ENCODE peak calls at places on chromosomes 5 and 9, in nine cellular contexts. V is cardiac muscle cell; T is right lobe of liver; G is PC-3; F is AG04450; X is CD8-positive, alpha-beta T cell; H is endothelial cell; Q is left ventricle myocardium inferior; J is HFF-Myc. N is an unnamed sample.
A peak's percentile ranks its signal among the peaks of the same experiment; 100 is the strongest.

GRCh38 chr9:134630393-134630790 is 11.2 kb upstream of the COL5A1 start:
- DNase-seq in T (peak; percentile 14), J (no peak), H (no peak), Q (peak; percentile 11), V (no peak), F (no peak), X (no peak), G (no peak), N (peak; percentile 76)

GRCh38 chr9:122367065-122367464 is 3.8 kb upstream of the PTGS1 start:
- DNase-seq in V (no peak), J (no peak), F (no peak), Q (no peak), H (no peak), T (no peak), G (no peak), X (no peak), N (no peak)

GRCh38 chr9:70421272-70422180 is 7.1 kb upstream of the KLF9 start:
- DNase-seq in F (no peak), V (peak; percentile 79), G (no peak), Q (no peak), J (no peak), X (peak; percentile 46), H (no peak), T (no peak), N (no peak)

GRCh38 chr9:127415158-127415557 is 9.0 kb upstream of the ZNF79 start:
- DNase-seq in H (no peak), G (no peak), T (no peak), V (no peak), J (no peak), F (no peak), Q (no peak), X (no peak), N (no peak)

GRCh38 chr5:119328753-119329602 is 26.8 kb upstream of the TNFAIP8 start:
- DNase-seq in H (no peak), T (no peak), G (no peak), J (peak; percentile 70), F (peak; percentile 55), V (peak; percentile 48), X (peak; percentile 71), Q (no peak), N (no peak)

GRCh38 chr9:80797841-80798688 is 891.3 kb downstream of the TLE1 start:
- DNase-seq in G (no peak), X (no peak), Q (peak; percentile 31), H (no peak), T (no peak), J (peak; percentile 91), F (peak; percentile 60), V (peak; percentile 4), N (no peak)

GRCh38 chr9:90914868-90915483 is 113.4 kb downstream of the SYK start:
- DNase-seq in X (peak; percentile 75), J (peak; percentile 42), F (peak; percentile 51), G (peak; percentile 80), T (peak; percentile 78), Q (peak; percentile 59), H (peak; percentile 72), V (peak; percentile 82), N (no peak)

GRCh38 chr9:35599763-35600604 is 5.1 kb upstream of the TESK1 start:
- DNase-seq in X (no peak), G (no peak), H (no peak), V (no peak), T (no peak), J (no peak), F (no peak), Q (no peak), N (no peak)

GRCh38 chr5:150630459-150631325 is 9.8 kb upstream of the SYNPO start:
- DNase-seq in X (no peak), Q (peak; percentile 85), F (no peak), T (no peak), J (no peak), V (no peak), G (no peak), H (no peak), N (no peak)

GRCh38 chr5:9835121-9835770 is 205.1 kb upstream of the TAS2R1 start:
- DNase-seq in G (no peak), F (no peak), H (peak; percentile 8), T (no peak), V (no peak), Q (no peak), X (no peak), J (no peak), N (no peak)

GRCh38 chr9:129665814-129666511 is 516 bp downstream of the PRRX2 start:
- DNase-seq in X (no peak), G (no peak), V (no peak), T (no peak), H (no peak), F (no peak), J (no peak), Q (no peak), N (no peak)

GRCh38 chr5:149834246-149834855 is 104.2 kb downstream of the PPARGC1B start:
- DNase-seq in Q (no peak), G (peak; percentile 94), X (peak; percentile 43), V (peak; percentile 94), F (peak; percentile 86), H (peak; percentile 76), J (peak; percentile 75), T (no peak), N (no peak)

GRCh38 chr5:57795203-57795602 is 312.6 kb upstream of the ACTBL2 start:
- DNase-seq in J (no peak), T (no peak), F (no peak), G (no peak), Q (no peak), X (no peak), H (no peak), V (no peak), N (no peak)

GRCh38 chr5:59491944-59492343 is 401.6 kb downstream of the PDE4D start:
- DNase-seq in H (no peak), J (no peak), G (no peak), X (no peak), V (no peak), Q (no peak), F (no peak), T (no peak), N (no peak)

GRCh38 chr5:179553875-179554274 is 3.5 kb downstream of the RUFY1 start:
- DNase-seq in V (peak; percentile 65), G (peak; percentile 63), J (no peak), X (no peak), T (no peak), F (no peak), Q (no peak), H (no peak), N (no peak)

GRCh38 chr9:129687391-129687790 is 21.9 kb downstream of the PRRX2 start:
- DNase-seq in G (peak; percentile 78), J (no peak), H (no peak), V (no peak), Q (no peak), F (no peak), T (no peak), X (no peak), N (no peak)

GRCh38 chr5:128637031-128637430 is 99.0 kb upstream of the FBN2 start:
- DNase-seq in Q (no peak), G (no peak), H (no peak), T (no peak), V (peak; percentile 80), F (peak; percentile 15), J (no peak), X (no peak), N (no peak)

GRCh38 chr9:18190671-18191374 is 283.1 kb upstream of the ADAMTSL1 start:
- DNase-seq in X (no peak), V (no peak), F (no peak), G (peak; percentile 7), H (no peak), Q (no peak), J (no peak), T (peak; percentile 19), N (no peak)
- TF ChIP-seq CTCF in X (no peak), V (no peak), F (no peak), G (peak; percentile 45), H (no peak), Q (no peak), J (no peak), T (no peak), N (peak; percentile 24)

GRCh38 chr9:346114-346513 is 131.4 kb downstream of the DOCK8 start:
- DNase-seq in J (no peak), Q (no peak), H (no peak), F (no peak), V (no peak), T (no peak), G (no peak), X (no peak), N (no peak)
- TF ChIP-seq CTCF in J (no peak), Q (no peak), H (no peak), F (no peak), V (no peak), T (no peak), G (no peak), X (no peak), N (no peak)

GRCh38 chr5:135203593-135204036 is 169.6 kb upstream of the PITX1 start:
- DNase-seq in X (no peak), G (peak; percentile 59), T (no peak), Q (no peak), V (no peak), H (no peak), F (no peak), J (no peak), N (no peak)

GRCh38 chr5:135206862-135207261 is 172.8 kb upstream of the PITX1 start:
- DNase-seq in G (no peak), Q (no peak), V (no peak), T (no peak), X (no peak), H (no peak), J (no peak), F (no peak), N (no peak)

GRCh38 chr5:135203019-135203418 is 169.0 kb upstream of the PITX1 start:
- DNase-seq in V (no peak), X (no peak), T (no peak), J (no peak), F (no peak), H (no peak), Q (no peak), G (no peak), N (no peak)

GRCh38 chr5:135205616-135206349 is 171.8 kb upstream of the PITX1 start:
- DNase-seq in H (no peak), X (no peak), F (peak; percentile 68), J (peak; percentile 77), V (no peak), G (no peak), T (no peak), Q (no peak), N (no peak)

DNA sequence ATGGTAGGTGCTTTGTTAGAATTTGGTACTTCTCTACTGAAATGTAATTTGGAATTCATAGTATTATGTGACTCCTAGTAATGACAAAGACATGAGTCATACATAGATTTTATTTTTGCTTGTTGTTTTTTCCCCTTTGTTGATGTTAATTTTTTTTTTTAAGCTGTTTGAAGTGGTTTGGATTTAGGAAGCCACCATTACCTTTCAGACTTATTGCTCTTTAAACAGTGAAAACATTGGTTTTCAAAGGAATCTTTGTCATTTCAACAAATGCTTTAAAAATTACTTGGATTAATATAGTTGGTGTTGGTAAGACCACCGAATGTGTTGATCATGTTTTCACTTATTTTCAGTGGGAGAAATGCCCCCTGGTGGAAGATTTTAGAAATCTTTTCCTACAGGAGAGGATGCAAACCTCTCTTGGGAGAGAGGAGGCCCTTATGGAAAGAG is 170.1 kb upstream of the PITX1 start:
- DNase-seq in G (peak; percentile 34), V (peak; percentile 15), J (no peak), Q (no peak), X (no peak), T (no peak), F (no peak), H (no peak), N (no peak)
- TF ChIP-seq CTCF in G (peak; percentile 20), V (peak; percentile 38), J (peak; percentile 43), Q (peak; percentile 40), X (no peak), T (peak; percentile 23), F (peak; percentile 40), H (peak; percentile 43), N (peak; percentile 68)

GRCh38 chr9:136092741-136093140 is 2.3 kb downstream of the NACC2 start:
- DNase-seq in G (no peak), F (no peak), T (peak; percentile 16), Q (no peak), X (no peak), J (no peak), H (no peak), V (no peak), N (no peak)
- TF ChIP-seq CTCF in G (no peak), F (no peak), T (no peak), Q (no peak), X (no peak), J (no peak), H (no peak), V (no peak), N (peak; percentile 23)

N was measured in chondrocyte.